ENCODE peak calls at places on chromosomes 13 and 19, in six cellular contexts. C is fibroblast of lung, F is choroid plexus epithelial cell, K is dorsolateral prefrontal cortex, A is adrenal gland, B is lung. G is an unnamed sample.

GRCh38 chr19:41705393-41706174 is 2.8 kb upstream of the CEACAM5 start:
- DNase-seq in K (no peak), F (peak), A (no peak), C (peak), B (no peak), G (no peak)

GRCh38 chr19:10964903-10965302 is 4.1 kb downstream of the SMARCA4 start:
- DNase-seq in B (no peak), A (no peak), C (no peak), K (no peak), F (no peak), G (no peak)

GRCh38 chr19:18297308-18297707 is 15.9 kb upstream of the JUND start:
- DNase-seq in F (no peak), A (no peak), C (no peak), B (no peak), K (no peak), G (no peak)

GRCh38 chr13:90750021-90750420 is 597.5 kb upstream of the MIR17HG start:
- DNase-seq in C (no peak), B (no peak), K (no peak), A (no peak), F (no peak), G (no peak)

GRCh38 chr13:37074703-37075102 is 15.2 kb upstream of the SUPT20H start:
- DNase-seq in B (no peak), C (peak), A (no peak), F (peak), K (no peak), G (no peak)

GRCh38 chr19:2144190-2144589 is 7.2 kb downstream of the AP3D1 start:
- DNase-seq in C (no peak), F (no peak), A (no peak), K (no peak), B (no peak), G (no peak)

GRCh38 chr19:15944401-15944800 is 4.4 kb upstream of the OR10H4 start:
- DNase-seq in B (no peak), C (no peak), K (no peak), A (no peak), F (no peak), G (no peak)

GRCh38 chr19:53355739-53356138 is 9.8 kb upstream of the ZNF525 start:
- DNase-seq in K (no peak), F (no peak), C (no peak), A (no peak), B (no peak), G (no peak)

GRCh38 chr13:49272296-49272695 is 24.6 kb downstream of the CDADC1 start:
- DNase-seq in K (no peak), C (no peak), B (no peak), A (no peak), F (no peak), G (no peak)

GRCh38 chr19:6667114-6667627 is 2.8 kb downstream of the TNFSF14 start:
- DNase-seq in A (no peak), K (no peak), B (peak), C (no peak), F (no peak), G (no peak)

GRCh38 chr13:79155883-79156282 is 250.2 kb downstream of the RBM26 start:
- DNase-seq in B (no peak), C (no peak), A (no peak), K (no peak), F (no peak), G (no peak)

GRCh38 chr19:4367336-4367723 is 24.0 kb downstream of the MPND start:
- DNase-seq in F (no peak), K (no peak), A (no peak), B (no peak), C (no peak), G (no peak)

GRCh38 chr19:41328818-41329220 is 18.8 kb downstream of the CCDC97 start:
- DNase-seq in K (no peak), F (no peak), A (no peak), C (no peak), B (no peak), G (no peak)

GRCh38 chr13:99895999-99896695 is 75.4 kb downstream of the ZIC5 start:
- DNase-seq in K (no peak), C (no peak), B (no peak), F (no peak), A (no peak), G (no peak)

GRCh38 chr19:50328257-50329145 is 676 bp downstream of the KCNC3 start:
- DNase-seq in C (no peak), B (no peak), K (no peak), F (no peak), A (no peak), G (no peak)

GRCh38 chr13:33188093-33188882 is 97.3 kb downstream of the STARD13 start:
- DNase-seq in A (no peak), K (no peak), B (no peak), F (peak), C (peak), G (no peak)

GRCh38 chr13:107962209-107962608 is 253.1 kb downstream of the LIG4 start:
- DNase-seq in F (no peak), B (no peak), K (no peak), C (no peak), A (no peak), G (peak)

GRCh38 chr19:48968179-48968661 is 3.1 kb downstream of the FTL start:
- DNase-seq in F (peak), A (no peak), B (no peak), C (no peak), K (no peak), G (no peak)

GRCh38 chr19:4689403-4689802 is 19.3 kb upstream of the MYDGF start:
- DNase-seq in B (no peak), F (no peak), K (no peak), A (no peak), C (no peak), G (no peak)

GRCh38 chr13:105464249-105464648 is 1071.2 kb downstream of the EFNB2 start:
- DNase-seq in K (no peak), F (peak), C (peak), B (no peak), A (no peak), G (no peak)

GRCh38 chr19:39125199-39125553 is 410 bp upstream of the PAK4 start:
- DNase-seq in F (no peak), K (no peak), C (no peak), B (no peak), A (no peak), G (no peak)

GRCh38 chr19:29806098-29806866 is 5.5 kb upstream of the CCNE1 start:
- DNase-seq in B (no peak), F (peak), K (no peak), C (peak), A (peak), G (peak)

GRCh38 chr19:10736916-10737551 is 19.2 kb downstream of the DNM2 start:
- DNase-seq in C (no peak), A (no peak), B (peak), F (no peak), K (no peak), G (no peak)

GRCh38 chr19:18657590-18658365 is 20.9 kb downstream of the KLHL26 start:
- DNase-seq in F (peak), K (no peak), A (peak), C (peak), B (no peak), G (no peak)

GRCh38 chr13:78265098-78265497 is 338.3 kb downstream of the POU4F1 start:
- DNase-seq in C (no peak), B (no peak), A (no peak), F (no peak), K (no peak), G (no peak)

GRCh38 chr19:2589441-2589840 is 113.1 kb downstream of the GNG7 start:
- DNase-seq in B (no peak), F (no peak), K (no peak), A (peak), C (no peak), G (no peak)

GRCh38 chr19:8922591-8922990 is 87.6 kb downstream of the MUC16 start:
- DNase-seq in B (no peak), C (no peak), A (no peak), F (no peak), K (no peak), G (no peak)

GRCh38 chr19:8641908-8642547 is 11.6 kb downstream of the NFILZ start:
- DNase-seq in A (no peak), K (no peak), F (peak), B (no peak), C (peak), G (no peak)

GRCh38 chr13:45875951-45876350 is 24.4 kb upstream of the SIAH3 start:
- DNase-seq in A (no peak), F (no peak), B (no peak), C (no peak), K (no peak), G (no peak)

GRCh38 chr19:48239120-48239519 is 16.6 kb downstream of the CARD8 start:
- DNase-seq in F (no peak), K (no peak), C (peak), A (no peak), B (no peak), G (no peak)

GRCh38 chr13:26785845-26786630 is 25.5 kb upstream of the GPR12 start:
- DNase-seq in K (no peak), B (peak), F (no peak), C (no peak), A (peak), G (no peak)
- H3K4me3 ChIP-seq in K (peak), B (no peak), F (no peak), C (no peak), A (no peak), G (no peak)

DNA sequence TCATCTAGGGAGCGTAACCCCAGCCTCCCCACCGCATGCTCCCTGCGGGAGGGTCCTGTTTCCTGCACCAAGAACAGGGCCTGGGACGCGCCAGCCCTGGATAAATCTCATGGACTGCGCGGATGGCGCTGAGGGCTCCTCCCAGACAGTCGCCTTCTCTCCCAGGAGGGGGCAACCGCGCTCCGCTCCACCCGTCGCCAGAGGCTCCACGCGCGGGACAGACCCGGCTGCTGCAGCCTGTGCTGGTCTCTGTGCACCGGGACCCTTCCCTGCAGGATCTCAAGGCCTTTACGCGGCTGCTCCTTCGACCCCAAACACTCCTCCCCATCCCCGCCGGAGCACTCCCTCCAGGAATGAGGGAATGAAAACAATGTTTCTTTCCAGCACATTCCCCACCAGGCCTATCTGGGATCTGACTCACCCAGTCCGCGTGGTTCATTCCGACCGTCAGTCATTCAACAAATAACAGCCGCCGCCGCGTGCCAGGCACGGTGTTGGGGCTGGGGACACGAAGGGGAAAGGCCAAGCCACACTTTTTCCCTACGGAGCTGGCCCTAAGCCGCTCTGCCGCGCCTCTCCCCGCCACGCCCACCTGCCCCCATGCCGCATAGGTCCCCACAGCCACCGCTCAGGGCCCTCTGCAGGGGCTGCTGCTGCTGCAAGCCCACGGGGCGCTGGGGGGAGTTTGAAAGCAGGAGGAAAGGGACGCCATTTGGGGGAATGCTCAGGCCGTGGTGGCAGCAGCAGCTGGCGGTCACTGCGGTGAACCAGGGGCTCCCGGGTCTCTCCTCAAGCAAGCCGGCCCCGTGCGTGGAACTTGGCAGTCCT is 6.0 kb downstream of the PNMA8B start:
- DNase-seq in A (peak), C (peak), F (peak), K (no peak), B (no peak), G (no peak)
- TF ChIP-seq CTCF in A (peak), C (peak), F (peak), K (peak), B (no peak), G (no peak)

GRCh38 chr13:65236841-65237418 is 1993.2 kb downstream of the PCDH9 start:
- DNase-seq in C (no peak), B (no peak), F (no peak), K (no peak), A (no peak), G (no peak)
- H3K4me3 ChIP-seq in C (no peak), B (no peak), F (no peak), K (no peak), A (no peak), G (no peak)

DNA sequence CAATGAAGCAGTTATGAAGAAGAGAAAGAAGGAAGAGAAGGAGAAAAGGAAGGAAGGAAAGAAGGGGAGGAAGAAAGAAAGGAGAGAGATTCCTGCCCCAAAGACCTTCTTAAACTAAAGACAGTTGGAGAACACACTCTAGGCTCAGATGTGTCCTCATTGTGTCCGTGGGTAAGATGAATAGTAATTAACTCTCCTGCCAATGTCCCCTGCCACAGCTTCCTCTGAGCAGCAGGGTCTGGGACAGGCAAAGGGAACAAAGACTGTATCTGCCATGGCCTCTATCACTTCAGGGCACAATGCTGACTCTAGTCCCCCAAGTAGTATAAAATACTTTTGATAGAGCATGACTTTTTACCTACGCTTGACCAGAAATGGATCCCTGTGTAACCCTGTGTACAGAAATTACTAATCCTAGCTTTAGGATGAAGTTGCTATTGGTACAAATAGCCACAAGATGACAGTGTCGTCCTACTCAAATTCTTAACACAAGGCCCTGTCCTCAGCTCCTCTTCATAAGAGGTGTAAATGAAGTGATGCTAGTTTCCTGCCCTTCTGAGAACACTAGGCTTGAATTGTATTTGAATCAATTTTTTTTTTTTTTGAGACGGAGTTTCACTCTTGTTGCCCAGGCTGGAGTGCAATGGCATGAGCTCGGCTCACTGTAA is 186.2 kb upstream of the GPR12 start:
- DNase-seq in B (no peak), K (no peak), A (no peak), C (peak), F (peak), G (peak)
- TF ChIP-seq CTCF in B (peak), K (peak), A (peak), C (peak), F (peak), G (peak)

DNA sequence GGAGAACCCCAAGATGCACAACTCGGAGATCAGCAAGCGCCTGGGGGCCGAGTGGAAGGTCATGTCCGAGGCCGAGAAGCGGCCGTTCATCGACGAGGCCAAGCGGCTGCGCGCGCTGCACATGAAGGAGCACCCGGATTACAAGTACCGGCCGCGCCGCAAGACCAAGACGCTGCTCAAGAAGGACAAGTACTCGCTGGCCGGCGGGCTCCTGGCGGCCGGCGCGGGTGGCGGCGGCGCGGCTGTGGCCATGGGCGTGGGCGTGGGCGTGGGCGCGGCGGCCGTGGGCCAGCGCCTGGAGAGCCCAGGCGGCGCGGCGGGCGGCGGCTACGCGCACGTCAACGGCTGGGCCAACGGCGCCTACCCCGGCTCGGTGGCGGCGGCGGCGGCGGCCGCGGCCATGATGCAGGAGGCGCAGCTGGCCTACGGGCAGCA is 939 bp downstream of the SOX1 start:
- DNase-seq in F (no peak), C (peak), K (no peak), B (no peak), A (no peak), G (no peak)
- H3K4me3 ChIP-seq in F (no peak), C (no peak), K (peak), B (no peak), A (no peak), G (no peak)

GRCh38 chr19:55385236-55385748 is 440 bp upstream of the RPL28 start:
- DNase-seq in C (peak), F (peak), K (peak), B (peak), A (peak), G (peak)
- TF ChIP-seq CTCF in C (no peak), F (no peak), K (no peak), B (no peak), A (no peak), G (no peak)

DNA sequence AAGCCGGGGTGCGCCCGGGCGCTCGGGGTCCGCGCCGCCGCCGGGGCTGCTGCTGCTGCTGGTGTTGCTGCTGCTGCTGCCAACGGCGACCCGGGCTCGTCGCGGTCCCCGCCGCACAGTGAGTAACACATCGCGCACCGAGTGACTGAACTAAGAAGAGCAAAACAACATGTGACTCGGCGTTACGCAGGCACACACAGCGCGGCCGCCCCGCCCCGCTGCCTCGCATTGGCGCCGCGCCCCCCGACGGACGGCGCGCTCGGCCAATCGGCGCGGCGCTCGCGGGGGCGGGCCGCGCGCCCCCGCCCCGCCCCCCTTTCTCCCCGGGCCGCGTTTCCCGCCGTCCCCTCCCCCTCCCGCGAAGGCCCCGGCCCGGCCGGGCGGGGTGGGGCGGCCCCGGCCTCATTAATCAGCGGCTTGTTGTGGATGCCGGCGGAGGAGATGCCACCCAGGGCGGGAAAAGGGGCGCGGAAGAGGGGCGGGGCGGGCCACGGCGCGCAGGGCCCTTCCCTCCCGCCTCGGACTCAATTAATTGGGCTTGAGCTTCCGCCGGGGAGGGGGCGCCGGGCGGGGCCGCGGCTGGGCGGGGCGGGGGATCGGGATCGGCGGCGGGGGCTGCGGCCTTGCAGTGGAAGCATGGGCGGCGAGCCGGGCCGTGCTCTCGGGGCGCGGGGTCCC is at the start of gene IRS2:
- DNase-seq in B (peak), K (peak), C (peak), A (peak), F (peak), G (no peak)
- H3K4me3 ChIP-seq in B (peak), K (peak), C (peak), A (peak), F (peak), G (peak)

GRCh38 chr13:31050486-31051400 is 111.0 kb downstream of the HSPH1 start:
- DNase-seq in C (no peak), A (no peak), K (no peak), B (no peak), F (peak), G (no peak)
- TF ChIP-seq CTCF in C (peak), A (no peak), K (no peak), B (no peak), F (peak), G (no peak)